ENCODE peak calls at places on chromosomes 3 and 15, in eight cellular contexts. C is cardiac muscle cell, B is stomach, G is epithelial cell of proximal tubule, D is AG09309, S is fibroblast of villous mesenchyme, J is fibroblast of mammary gland, H is fibroblast of pulmonary artery. U is an unnamed sample.

GRCh38 chr15:91032919-91033803 is 10.8 kb upstream of the VPS33B start:
- DNase-seq in C (peak; percentile 21), B (peak; percentile 93), G (no peak), D (no peak), S (peak; percentile 16), J (no peak), H (peak; percentile 22), U (peak; percentile 90)

GRCh38 chr15:56732135-56732880 is 1.0 kb downstream of the ZNF280D start:
- DNase-seq in C (peak; percentile 79), B (no peak), G (peak; percentile 23), D (no peak), S (peak; percentile 70), J (peak; percentile 59), H (peak; percentile 76), U (no peak)

GRCh38 chr3:13698498-13698897 is 149.6 kb downstream of the FBLN2 start:
- DNase-seq in C (no peak), B (no peak), G (no peak), D (no peak), S (no peak), J (no peak), H (no peak), U (no peak)

GRCh38 chr3:126765187-126766069 is 61.4 kb downstream of the CHCHD6 start:
- DNase-seq in C (no peak), B (no peak), G (no peak), D (no peak), S (no peak), J (no peak), H (no peak), U (no peak)

GRCh38 chr15:32998979-32999677 is 195.4 kb downstream of the FMN1 start:
- DNase-seq in C (peak; percentile 41), B (no peak), G (no peak), D (no peak), S (no peak), J (peak; percentile 22), H (no peak), U (no peak)

GRCh38 chr3:9198805-9199386 is 50.5 kb downstream of the SRGAP3 start:
- DNase-seq in C (peak; percentile 3), B (no peak), G (no peak), D (no peak), S (no peak), J (no peak), H (no peak), U (no peak)

GRCh38 chr3:170426240-170426797 is 7.7 kb downstream of the CLDN11 start:
- DNase-seq in C (peak; percentile 40), B (no peak), G (no peak), D (no peak), S (peak; percentile 40), J (no peak), H (no peak), U (no peak)

GRCh38 chr3:193712938-193713337 is 119.9 kb downstream of the OPA1 start:
- DNase-seq in C (no peak), B (no peak), G (no peak), D (no peak), S (no peak), J (no peak), H (no peak), U (no peak)

GRCh38 chr3:158509891-158510290 is 61.1 kb upstream of the MLF1 start:
- DNase-seq in C (no peak), B (no peak), G (no peak), D (no peak), S (no peak), J (no peak), H (no peak), U (no peak)

GRCh38 chr15:61364871-61365270 is 135.8 kb upstream of the RORA start:
- DNase-seq in C (no peak), B (no peak), G (no peak), D (no peak), S (no peak), J (no peak), H (no peak), U (no peak)

GRCh38 chr15:85142324-85142723 is 160.7 kb downstream of the PDE8A start:
- DNase-seq in C (peak; percentile 45), B (no peak), G (peak; percentile 23), D (peak; percentile 5), S (peak; percentile 16), J (peak; percentile 63), H (peak; percentile 57), U (no peak)

GRCh38 chr3:46867550-46867898 is 4.3 kb upstream of the MYL3 start:
- DNase-seq in C (peak; percentile 88), B (peak; percentile 87), G (no peak), D (no peak), S (peak; percentile 32), J (peak; percentile 59), H (peak; percentile 63), U (no peak)

GRCh38 chr3:79012946-79013362 is 754.8 kb downstream of the ROBO1 start:
- DNase-seq in C (peak; percentile 12), B (no peak), G (no peak), D (no peak), S (no peak), J (no peak), H (no peak), U (no peak)

GRCh38 chr3:18424862-18425640 is at the start of gene SATB1:
- DNase-seq in C (peak; percentile 80), B (peak; percentile 77), G (no peak), D (no peak), S (peak; percentile 30), J (peak; percentile 36), H (peak; percentile 62), U (no peak)

GRCh38 chr3:8937064-8938020 is 25.9 kb downstream of the RAD18 start:
- DNase-seq in C (peak; percentile 85), B (no peak), G (peak; percentile 80), D (peak; percentile 64), S (peak; percentile 72), J (peak; percentile 74), H (peak; percentile 89), U (peak; percentile 46)

GRCh38 chr15:98653686-98654085 is 5.3 kb downstream of the IGF1R start:
- DNase-seq in C (peak; percentile 62), B (no peak), G (no peak), D (no peak), S (no peak), J (peak; percentile 83), H (peak; percentile 68), U (no peak)
- H3K4me3 ChIP-seq in C (no peak overlapping the region), B (no peak overlapping the region), G (peak overlapping the region; percentile 3), D (no peak overlapping the region), S (no peak overlapping the region), J (no peak overlapping the region), H (no peak overlapping the region), U (peak overlapping the region; percentile 20)

DNA sequence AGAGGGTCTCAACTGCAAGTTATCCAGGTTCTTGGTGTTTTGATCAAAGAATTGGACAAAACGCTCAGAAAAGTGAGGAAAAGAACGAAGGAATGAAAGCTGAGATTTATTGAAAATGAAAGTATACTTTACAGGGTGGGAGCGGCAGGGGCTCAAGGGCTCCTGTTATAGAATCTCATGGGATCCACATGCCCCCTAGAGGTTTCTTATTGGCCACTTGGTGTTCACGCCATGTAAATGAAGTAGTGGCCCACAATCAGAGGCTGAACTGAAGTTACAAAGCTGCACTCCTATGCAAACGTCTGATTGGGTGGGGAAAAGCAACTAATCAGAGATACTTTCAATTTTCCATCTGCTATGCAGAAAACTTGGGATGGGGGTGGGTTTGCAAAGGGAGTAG is 216.7 kb downstream of the PTPRG start:
- DNase-seq in C (no peak), B (no peak), G (no peak), D (no peak), S (peak; percentile 22), J (no peak), H (no peak), U (no peak)
- TF ChIP-seq CTCF in C (no peak), B (no peak), G (peak; percentile 25), D (no peak), S (peak; percentile 22), J (no peak), H (no peak), U (no peak)

DNA sequence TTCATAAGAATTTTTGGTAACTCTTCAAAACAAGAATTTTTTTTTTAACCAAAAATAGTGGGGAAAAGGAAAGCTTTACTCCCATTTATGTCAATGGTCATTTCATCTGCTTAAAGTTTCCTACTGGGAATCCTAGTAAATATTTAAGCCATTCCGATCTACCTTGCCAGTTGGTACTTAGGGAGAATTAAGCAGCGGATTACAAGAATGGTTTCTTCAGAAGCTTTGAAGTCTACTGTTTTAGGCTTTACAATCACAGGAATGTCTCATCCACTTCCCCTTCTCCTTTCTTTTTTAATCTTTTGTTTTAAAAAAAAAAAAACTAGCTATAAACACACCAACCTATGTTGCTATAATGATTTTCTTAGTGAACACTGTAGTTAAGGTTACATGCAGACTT is 341.4 kb upstream of the ATP11B start:
- DNase-seq in C (no peak), B (no peak), G (no peak), D (no peak), S (no peak), J (no peak), H (no peak), U (no peak)
- H3K4me3 ChIP-seq in C (no peak overlapping the region), B (no peak overlapping the region), G (no peak overlapping the region), D (no peak overlapping the region), S (no peak overlapping the region), J (no peak overlapping the region), H (no peak overlapping the region), U (no peak overlapping the region)

DNA sequence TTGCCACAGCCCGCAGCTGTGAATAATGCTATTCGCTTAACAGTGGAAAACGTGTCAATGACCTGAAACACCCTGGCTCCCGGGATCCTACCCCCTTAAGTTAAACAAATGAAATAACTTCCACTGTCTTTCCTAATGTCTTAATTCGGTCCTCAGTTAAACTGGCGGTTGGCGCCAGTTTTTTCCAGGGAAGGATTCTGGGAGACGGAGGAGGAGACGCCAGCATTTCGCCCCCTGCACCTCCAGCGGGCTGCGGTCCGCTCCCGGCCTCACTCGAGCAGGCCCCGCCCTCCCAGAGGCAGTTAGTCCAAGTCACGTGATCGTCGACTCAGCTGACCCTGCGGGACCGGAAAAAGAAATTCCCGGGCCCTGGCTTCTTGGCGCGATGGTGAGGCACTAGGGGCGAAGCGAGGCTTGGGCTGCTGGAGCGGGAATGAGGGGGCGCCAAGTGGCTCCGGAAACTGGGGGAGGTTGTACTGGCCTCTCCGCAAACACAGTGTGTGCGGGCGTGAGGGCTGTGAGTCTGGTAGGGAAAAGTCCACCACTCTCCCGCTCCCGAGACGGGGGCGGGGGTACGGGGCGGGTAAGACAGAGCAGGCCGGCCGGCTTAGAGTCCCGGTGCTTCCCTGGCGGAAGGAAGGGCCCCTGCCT is at the start of gene COMMD4:
- DNase-seq in C (peak; percentile 96), B (peak; percentile 98), G (peak; percentile 45), D (peak; percentile 76), S (peak; percentile 96), J (peak; percentile 95), H (peak; percentile 97), U (peak; percentile 85)
- TF ChIP-seq CTCF in C (no peak), B (no peak), G (no peak), D (no peak), S (no peak), J (no peak), H (no peak), U (no peak)

GRCh38 chr3:146159616-146160232 is 1.3 kb downstream of the PLOD2 start:
- DNase-seq in C (no peak), B (no peak), G (no peak), D (no peak), S (no peak), J (no peak), H (no peak), U (no peak)
- H3K4me3 ChIP-seq in C (peak overlapping the region; percentile 79), B (peak overlapping the region; percentile 80), G (peak overlapping the region; percentile 68), D (peak overlapping the region; percentile 70), S (peak overlapping the region; percentile 94), J (peak overlapping the region; percentile 87), H (peak overlapping the region; percentile 67), U (peak overlapping the region; percentile 54)

U was measured in LNCaP clone FGC.